ENCODE peak calls at places on chromosomes 3 and 15, in nine cellular contexts. F is ovary, B is GM20000, L is fibroblast of pulmonary artery, G is astrocyte of the cerebellum, H is lower leg skin, M is GM12864, S is GM10248, O is suprapubic skin. E is an unnamed sample.

GRCh38 chr3:113271189-113271588 is 59.8 kb downstream of the BOC start:
- DNase-seq in F (peak; percentile 30), B (no peak), L (no peak), G (no peak), H (peak; percentile 84), M (no peak), S (no peak), O (no peak), E (no peak)

GRCh38 chr3:182920515-182921084 is 59.7 kb downstream of the DCUN1D1 start:
- DNase-seq in F (no peak), B (no peak), L (no peak), G (no peak), H (no peak), M (no peak), S (no peak), O (no peak), E (no peak)

GRCh38 chr3:29280675-29281264 is at the start of gene RBMS3:
- DNase-seq in F (peak; percentile 85), B (peak; percentile 28), L (peak; percentile 98), G (peak; percentile 89), H (peak; percentile 95), M (no peak), S (peak; percentile 35), O (peak; percentile 92), E (peak; percentile 12)

GRCh38 chr3:31004025-31004678 is 109.7 kb upstream of the GADL1 start:
- DNase-seq in F (no peak), B (no peak), L (peak; percentile 95), G (peak; percentile 74), H (no peak), M (no peak), S (no peak), O (no peak), E (no peak)

GRCh38 chr15:62059818-62060115 is 480 bp downstream of the VPS13C start:
- DNase-seq in F (no peak), B (peak; percentile 84), L (peak; percentile 49), G (peak; percentile 15), H (peak; percentile 87), M (peak; percentile 83), S (peak; percentile 83), O (no peak), E (peak; percentile 82)

GRCh38 chr15:40338041-40338657 is 2.6 kb downstream of the CCDC9B start:
- DNase-seq in F (peak; percentile 74), B (peak; percentile 92), L (peak; percentile 75), G (no peak), H (peak; percentile 92), M (peak; percentile 44), S (peak; percentile 91), O (no peak), E (peak; percentile 93)

GRCh38 chr3:59979542-59979941 is 929.7 kb upstream of the CFAP20DC start:
- DNase-seq in F (no peak), B (no peak), L (no peak), G (no peak), H (no peak), M (no peak), S (no peak), O (no peak), E (no peak)

GRCh38 chr15:85691350-85692240 is 103.1 kb downstream of the KLHL25 start:
- DNase-seq in F (no peak), B (no peak), L (no peak), G (no peak), H (no peak), M (no peak), S (no peak), O (no peak), E (no peak)

GRCh38 chr15:74653426-74654082 is 37.9 kb downstream of the CLK3 start:
- DNase-seq in F (no peak), B (no peak), L (peak; percentile 88), G (peak; percentile 72), H (peak; percentile 88), M (no peak), S (no peak), O (peak; percentile 83), E (no peak)

DNA sequence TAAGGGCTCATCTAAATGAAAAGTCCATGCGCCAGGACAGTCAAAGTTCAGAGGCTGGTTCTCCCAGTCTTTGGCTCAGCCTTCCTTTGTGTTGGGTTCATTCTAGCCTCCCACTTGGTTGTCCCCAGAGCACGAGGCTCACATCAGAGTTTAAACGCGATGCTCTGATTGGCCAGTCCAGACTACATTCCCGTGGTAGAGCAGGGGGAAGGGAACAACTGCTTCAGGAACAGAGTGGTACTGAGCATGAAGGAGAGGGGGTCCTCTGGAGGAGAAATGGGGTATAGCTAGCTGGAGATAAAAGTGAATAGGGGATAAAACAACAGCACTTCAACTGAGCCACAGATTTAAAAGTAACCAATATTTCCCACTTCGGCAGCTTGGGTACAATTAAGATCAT is 32.2 kb downstream of the ANAPC13 start:
- DNase-seq in F (no peak), B (no peak), L (no peak), G (no peak), H (no peak), M (no peak), S (no peak), O (no peak), E (no peak)
- TF ChIP-seq CTCF in F (no peak), B (no peak), L (no peak), G (peak; percentile 27), H (no peak), M (no peak), S (no peak), O (no peak), E (no peak)

GRCh38 chr15:55742927-55743614 is at the start of gene PRTG:
- DNase-seq in F (peak; percentile 90), B (peak; percentile 60), L (peak; percentile 76), G (peak; percentile 49), H (no peak), M (no peak), S (peak; percentile 38), O (peak; percentile 81), E (peak; percentile 51)

GRCh38 chr15:55740981-55741591 is 1.9 kb downstream of the PRTG start:
- DNase-seq in F (no peak), B (no peak), L (no peak), G (peak; percentile 48), H (no peak), M (no peak), S (no peak), O (no peak), E (no peak)

GRCh38 chr15:55742498-55742926 is 440 bp downstream of the PRTG start:
- DNase-seq in F (peak; percentile 72), B (peak; percentile 58), L (peak; percentile 27), G (no peak), H (no peak), M (no peak), S (peak; percentile 18), O (no peak), E (peak; percentile 52)

GRCh38 chr15:55740479-55740878 is 2.5 kb downstream of the PRTG start:
- DNase-seq in F (no peak), B (no peak), L (no peak), G (no peak), H (no peak), M (no peak), S (no peak), O (no peak), E (no peak)

GRCh38 chr15:55741592-55742497 is 1.1 kb downstream of the PRTG start:
- DNase-seq in F (peak; percentile 57), B (peak; percentile 53), L (no peak), G (no peak), H (no peak), M (no peak), S (peak; percentile 28), O (no peak), E (peak; percentile 37)
- TF ChIP-seq CTCF in F (no peak), B (no peak), L (no peak), G (peak; percentile 6), H (no peak), M (peak; percentile 5), S (no peak), O (no peak), E (no peak)

DNA sequence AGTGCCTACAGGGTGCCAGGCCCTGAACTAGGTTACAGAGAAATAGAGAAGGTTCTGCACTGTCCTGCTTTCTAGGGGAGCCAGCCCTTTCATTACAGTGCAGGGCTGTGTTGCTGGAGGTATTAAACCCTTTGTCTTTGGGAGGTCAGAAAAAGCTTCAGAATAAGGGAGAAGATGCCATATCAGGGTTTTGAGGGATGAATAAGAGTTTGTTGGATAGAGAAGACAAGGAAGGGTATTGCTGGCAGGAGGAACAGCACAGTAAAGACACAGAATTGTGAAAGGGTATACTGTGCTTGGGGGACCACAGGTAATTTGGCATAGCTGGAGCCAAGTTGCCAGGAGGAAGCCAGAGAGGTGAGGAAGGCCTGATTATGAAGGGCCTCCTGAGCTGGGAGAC is 23.0 kb downstream of the NOX5 start:
- DNase-seq in F (no peak), B (no peak), L (no peak), G (no peak), H (peak; percentile 17), M (no peak), S (no peak), O (no peak), E (no peak)
- TF ChIP-seq CTCF in F (no peak), B (no peak), L (no peak), G (no peak), H (no peak), M (no peak), S (no peak), O (no peak), E (no peak)

GRCh38 chr15:63532307-63532744 is 27.9 kb downstream of the USP3 start:
- DNase-seq in F (no peak), B (no peak), L (peak; percentile 57), G (no peak), H (no peak), M (no peak), S (no peak), O (no peak), E (no peak)

GRCh38 chr15:63530235-63530634 is 25.8 kb downstream of the USP3 start:
- DNase-seq in F (no peak), B (no peak), L (no peak), G (no peak), H (no peak), M (no peak), S (no peak), O (no peak), E (no peak)

GRCh38 chr15:63528138-63528659 is 23.8 kb downstream of the USP3 start:
- DNase-seq in F (no peak), B (no peak), L (no peak), G (no peak), H (no peak), M (no peak), S (no peak), O (no peak), E (no peak)

GRCh38 chr15:63530762-63531299 is 26.4 kb downstream of the USP3 start:
- DNase-seq in F (no peak), B (peak; percentile 26), L (no peak), G (no peak), H (no peak), M (no peak), S (peak; percentile 29), O (no peak), E (peak; percentile 18)

DNA sequence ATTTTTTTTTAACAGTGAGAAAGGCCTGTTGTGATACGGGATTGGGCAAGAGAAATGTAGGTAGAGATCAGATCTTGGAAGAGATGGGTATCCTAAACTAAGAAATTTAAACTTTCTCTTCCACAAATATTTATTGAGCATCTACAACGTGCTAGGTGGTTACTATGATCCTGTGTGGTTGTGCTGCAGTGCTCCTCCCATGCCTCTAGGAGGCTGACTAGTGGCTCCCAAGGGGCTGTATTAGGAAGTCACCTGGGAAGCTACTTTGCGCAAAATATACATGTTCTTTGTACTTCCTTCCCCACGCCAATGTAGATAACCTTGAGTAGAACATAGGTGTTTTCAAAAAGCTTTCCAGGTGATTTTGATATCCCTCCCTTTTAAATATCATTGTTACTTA is 27.2 kb downstream of the USP3 start:
- DNase-seq in F (no peak), B (no peak), L (no peak), G (no peak), H (no peak), M (no peak), S (no peak), O (no peak), E (no peak)
- TF ChIP-seq CTCF in F (no peak), B (peak; percentile 11), L (peak; percentile 26), G (peak; percentile 29), H (no peak), M (peak; percentile 48), S (no peak), O (no peak), E (no peak)